ENCODE peak calls at places on chromosomes 16 and 17, in eight cellular contexts. One of them, this sample, is unnamed.

GRCh38 chr17:82031885-82032627 is 578 bp downstream of the RAC3 start:
- DNase-seq in B cell: no peak
- DNase-seq in brain microvascular endothelial cell: no peak
- DNase-seq in AG09319: no peak
- DNase-seq in omental fat pad: no peak
- DNase-seq in heart left ventricle: no peak
- DNase-seq in upper lobe of right lung: no peak
- DNase-seq in body of pancreas: peak; percentile 75
- DNase-seq in this sample: peak; percentile 78

GRCh38 chr16:54510619-54511018 is 224.0 kb upstream of the IRX3 start:
- DNase-seq in heart left ventricle: no peak
- DNase-seq in omental fat pad: no peak
- DNase-seq in AG09319: no peak
- DNase-seq in body of pancreas: no peak
- DNase-seq in brain microvascular endothelial cell: no peak
- DNase-seq in B cell: no peak
- DNase-seq in upper lobe of right lung: no peak
- DNase-seq in this sample: no peak

GRCh38 chr17:49944451-49944850 is 24.5 kb upstream of the DLX4 start:
- DNase-seq in omental fat pad: no peak
- DNase-seq in brain microvascular endothelial cell: no peak
- DNase-seq in B cell: no peak
- DNase-seq in body of pancreas: no peak
- DNase-seq in heart left ventricle: no peak
- DNase-seq in AG09319: no peak
- DNase-seq in upper lobe of right lung: no peak
- DNase-seq in this sample: no peak

GRCh38 chr16:76194621-76195015 is 82.6 kb upstream of the CNTNAP4 start:
- DNase-seq in AG09319: no peak
- DNase-seq in upper lobe of right lung: no peak
- DNase-seq in B cell: no peak
- DNase-seq in body of pancreas: peak; percentile 9
- DNase-seq in heart left ventricle: no peak
- DNase-seq in brain microvascular endothelial cell: no peak
- DNase-seq in omental fat pad: no peak
- DNase-seq in this sample: no peak

GRCh38 chr16:87550510-87550961 is 51.8 kb upstream of the JPH3 start:
- DNase-seq in heart left ventricle: peak; percentile 46
- DNase-seq in B cell: peak; percentile 45
- DNase-seq in omental fat pad: no peak
- DNase-seq in AG09319: no peak
- DNase-seq in brain microvascular endothelial cell: no peak
- DNase-seq in upper lobe of right lung: peak; percentile 75
- DNase-seq in body of pancreas: peak; percentile 53
- DNase-seq in this sample: peak; percentile 88

GRCh38 chr16:17409894-17410293 is 60.9 kb downstream of the XYLT1 start:
- DNase-seq in B cell: no peak
- DNase-seq in body of pancreas: no peak
- DNase-seq in brain microvascular endothelial cell: no peak
- DNase-seq in heart left ventricle: no peak
- DNase-seq in omental fat pad: no peak
- DNase-seq in upper lobe of right lung: no peak
- DNase-seq in AG09319: no peak
- DNase-seq in this sample: no peak

GRCh38 chr16:13138528-13138927 is 237.1 kb downstream of the SHISA9 start:
- DNase-seq in body of pancreas: no peak
- DNase-seq in upper lobe of right lung: no peak
- DNase-seq in B cell: no peak
- DNase-seq in AG09319: no peak
- DNase-seq in heart left ventricle: no peak
- DNase-seq in brain microvascular endothelial cell: no peak
- DNase-seq in omental fat pad: no peak
- DNase-seq in this sample: no peak

GRCh38 chr17:31522987-31523495 is 131.6 kb downstream of the RAB11FIP4 start:
- DNase-seq in AG09319: no peak
- DNase-seq in B cell: no peak
- DNase-seq in omental fat pad: no peak
- DNase-seq in brain microvascular endothelial cell: no peak
- DNase-seq in body of pancreas: no peak
- DNase-seq in upper lobe of right lung: no peak
- DNase-seq in heart left ventricle: no peak
- DNase-seq in this sample: no peak

GRCh38 chr16:50310308-50311133 is 44.2 kb downstream of the ADCY7 start:
- DNase-seq in heart left ventricle: no peak
- DNase-seq in omental fat pad: no peak
- DNase-seq in B cell: no peak
- DNase-seq in AG09319: no peak
- DNase-seq in upper lobe of right lung: no peak
- DNase-seq in brain microvascular endothelial cell: no peak
- DNase-seq in body of pancreas: no peak
- DNase-seq in this sample: peak; percentile 26

GRCh38 chr17:59521465-59522126 is 43.8 kb upstream of the DHX40 start:
- DNase-seq in B cell: peak; percentile 46
- DNase-seq in heart left ventricle: peak; percentile 46
- DNase-seq in omental fat pad: no peak
- DNase-seq in body of pancreas: peak; percentile 59
- DNase-seq in brain microvascular endothelial cell: peak; percentile 40
- DNase-seq in AG09319: no peak
- DNase-seq in upper lobe of right lung: no peak
- DNase-seq in this sample: peak; percentile 77

GRCh38 chr17:41792835-41793748 is 6.6 kb upstream of the JUP start:
- DNase-seq in heart left ventricle: peak; percentile 75
- DNase-seq in omental fat pad: no peak
- DNase-seq in upper lobe of right lung: peak; percentile 80
- DNase-seq in body of pancreas: peak; percentile 74
- DNase-seq in B cell: no peak
- DNase-seq in brain microvascular endothelial cell: peak; percentile 59
- DNase-seq in AG09319: no peak
- DNase-seq in this sample: no peak

GRCh38 chr16:84532299-84532724 is 27.9 kb upstream of the MEAK7 start:
- DNase-seq in body of pancreas: peak; percentile 31
- DNase-seq in B cell: no peak
- DNase-seq in brain microvascular endothelial cell: peak; percentile 77
- DNase-seq in omental fat pad: no peak
- DNase-seq in AG09319: peak; percentile 94
- DNase-seq in upper lobe of right lung: no peak
- DNase-seq in heart left ventricle: peak; percentile 68
- DNase-seq in this sample: no peak

GRCh38 chr16:63311313-63311712 is 1275.1 kb upstream of the CDH8 start:
- DNase-seq in brain microvascular endothelial cell: no peak
- DNase-seq in heart left ventricle: no peak
- DNase-seq in AG09319: no peak
- DNase-seq in B cell: no peak
- DNase-seq in body of pancreas: no peak
- DNase-seq in upper lobe of right lung: no peak
- DNase-seq in omental fat pad: no peak
- DNase-seq in this sample: no peak

GRCh38 chr17:73283841-73284282 is 22.2 kb upstream of the CPSF4L start:
- DNase-seq in heart left ventricle: peak; percentile 49
- DNase-seq in brain microvascular endothelial cell: no peak
- DNase-seq in B cell: no peak
- DNase-seq in omental fat pad: no peak
- DNase-seq in AG09319: no peak
- DNase-seq in body of pancreas: no peak
- DNase-seq in upper lobe of right lung: no peak
- DNase-seq in this sample: no peak

GRCh38 chr17:8740486-8740885 is 4.2 kb downstream of the CCDC42 start:
- DNase-seq in AG09319: no peak
- DNase-seq in B cell: peak; percentile 58
- DNase-seq in omental fat pad: no peak
- DNase-seq in upper lobe of right lung: no peak
- DNase-seq in heart left ventricle: no peak
- DNase-seq in brain microvascular endothelial cell: no peak
- DNase-seq in body of pancreas: no peak
- DNase-seq in this sample: no peak

GRCh38 chr16:89697161-89697615 is 4.3 kb downstream of the SPATA2L start:
- DNase-seq in omental fat pad: no peak
- DNase-seq in upper lobe of right lung: no peak
- DNase-seq in heart left ventricle: no peak
- DNase-seq in brain microvascular endothelial cell: no peak
- DNase-seq in B cell: no peak
- DNase-seq in body of pancreas: peak; percentile 61
- DNase-seq in AG09319: no peak
- DNase-seq in this sample: no peak

GRCh38 chr16:17470002-17470870 is 524 bp downstream of the XYLT1 start:
- DNase-seq in AG09319: no peak
- DNase-seq in upper lobe of right lung: no peak
- DNase-seq in heart left ventricle: no peak
- DNase-seq in B cell: no peak
- DNase-seq in omental fat pad: no peak
- DNase-seq in body of pancreas: peak; percentile 26
- DNase-seq in brain microvascular endothelial cell: no peak
- DNase-seq in this sample: no peak

GRCh38 chr17:72710834-72711233 is 381.7 kb downstream of the SLC39A11 start:
- DNase-seq in brain microvascular endothelial cell: no peak
- DNase-seq in AG09319: no peak
- DNase-seq in heart left ventricle: no peak
- DNase-seq in upper lobe of right lung: no peak
- DNase-seq in B cell: no peak
- DNase-seq in body of pancreas: no peak
- DNase-seq in omental fat pad: no peak
- DNase-seq in this sample: no peak

DNA sequence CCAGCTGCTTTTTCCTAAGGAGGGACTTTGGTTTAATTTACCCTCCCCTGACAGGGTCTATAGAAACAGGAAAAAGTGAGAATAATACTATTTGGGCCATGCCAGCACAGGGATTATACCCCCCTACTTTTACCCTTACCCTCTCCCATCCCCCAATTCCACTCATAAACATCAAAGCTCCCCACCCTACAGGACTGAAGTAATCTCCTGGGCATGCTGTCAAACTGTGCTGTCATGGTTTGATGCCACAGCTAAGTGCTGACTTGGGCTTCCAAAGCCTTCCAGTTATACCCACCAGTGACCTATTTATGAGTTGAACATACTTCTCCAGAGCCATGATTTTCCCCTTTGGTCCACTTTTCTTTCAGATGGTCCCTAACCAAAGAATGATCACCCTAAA is 12.8 kb downstream of the PHF12 start:
- DNase-seq in brain microvascular endothelial cell: no peak
- DNase-seq in AG09319: no peak
- DNase-seq in body of pancreas: no peak
- DNase-seq in heart left ventricle: peak; percentile 60
- DNase-seq in B cell: no peak
- DNase-seq in omental fat pad: no peak
- DNase-seq in upper lobe of right lung: no peak
- DNase-seq in this sample: no peak
- TF ChIP-seq CTCF in brain microvascular endothelial cell: no peak
- TF ChIP-seq CTCF in AG09319: no peak
- TF ChIP-seq CTCF in body of pancreas: no peak
- TF ChIP-seq CTCF in heart left ventricle: no peak
- TF ChIP-seq CTCF in B cell: no peak
- TF ChIP-seq CTCF in omental fat pad: no peak
- TF ChIP-seq CTCF in upper lobe of right lung: no peak
- TF ChIP-seq CTCF in this sample: no peak

GRCh38 chr17:38544839-38545209 is 60.9 kb downstream of the SRCIN1 start:
- DNase-seq in B cell: no peak
- DNase-seq in brain microvascular endothelial cell: no peak
- DNase-seq in heart left ventricle: no peak
- DNase-seq in omental fat pad: no peak
- DNase-seq in upper lobe of right lung: no peak
- DNase-seq in body of pancreas: no peak
- DNase-seq in AG09319: no peak
- DNase-seq in this sample: no peak
- TF ChIP-seq CTCF in B cell: no peak
- TF ChIP-seq CTCF in brain microvascular endothelial cell: no peak
- TF ChIP-seq CTCF in heart left ventricle: no peak
- TF ChIP-seq CTCF in omental fat pad: no peak
- TF ChIP-seq CTCF in upper lobe of right lung: no peak
- TF ChIP-seq CTCF in body of pancreas: no peak
- TF ChIP-seq CTCF in AG09319: no peak
- TF ChIP-seq CTCF in this sample: no peak

DNA sequence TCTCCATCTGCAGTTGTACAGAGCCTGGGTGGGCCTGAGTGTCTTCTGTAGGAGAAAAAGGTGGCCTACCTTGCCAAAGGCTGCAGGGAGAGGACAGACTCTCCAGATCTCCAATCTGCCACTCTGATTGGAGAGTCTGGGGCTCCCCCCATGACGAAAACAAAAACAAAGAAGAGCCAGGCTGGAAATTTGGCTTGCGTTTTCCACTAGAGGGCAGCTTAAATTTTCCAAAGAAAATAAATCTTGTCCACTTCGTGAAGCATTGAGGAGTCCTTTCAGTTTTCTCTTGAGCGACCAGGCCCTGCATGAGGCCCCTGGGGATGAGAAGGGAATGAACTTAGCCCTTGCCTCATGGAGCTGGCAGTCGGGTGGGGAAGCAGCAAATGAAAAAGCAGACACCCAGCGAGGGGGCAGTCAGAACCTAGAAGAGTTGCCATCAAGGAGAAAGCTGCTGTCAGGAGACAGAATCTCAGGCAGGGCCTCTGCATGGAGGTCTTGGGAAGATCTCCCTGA is 8.2 kb upstream of the SHCBP1 start:
- DNase-seq in AG09319: peak; percentile 41
- DNase-seq in body of pancreas: no peak
- DNase-seq in brain microvascular endothelial cell: peak; percentile 41
- DNase-seq in heart left ventricle: no peak
- DNase-seq in upper lobe of right lung: no peak
- DNase-seq in B cell: no peak
- DNase-seq in omental fat pad: no peak
- DNase-seq in this sample: peak; percentile 41
- TF ChIP-seq CTCF in AG09319: peak; percentile 68
- TF ChIP-seq CTCF in body of pancreas: no peak
- TF ChIP-seq CTCF in brain microvascular endothelial cell: peak; percentile 71
- TF ChIP-seq CTCF in heart left ventricle: no peak
- TF ChIP-seq CTCF in upper lobe of right lung: peak; percentile 28
- TF ChIP-seq CTCF in B cell: no peak
- TF ChIP-seq CTCF in omental fat pad: no peak
- TF ChIP-seq CTCF in this sample: no peak

DNA sequence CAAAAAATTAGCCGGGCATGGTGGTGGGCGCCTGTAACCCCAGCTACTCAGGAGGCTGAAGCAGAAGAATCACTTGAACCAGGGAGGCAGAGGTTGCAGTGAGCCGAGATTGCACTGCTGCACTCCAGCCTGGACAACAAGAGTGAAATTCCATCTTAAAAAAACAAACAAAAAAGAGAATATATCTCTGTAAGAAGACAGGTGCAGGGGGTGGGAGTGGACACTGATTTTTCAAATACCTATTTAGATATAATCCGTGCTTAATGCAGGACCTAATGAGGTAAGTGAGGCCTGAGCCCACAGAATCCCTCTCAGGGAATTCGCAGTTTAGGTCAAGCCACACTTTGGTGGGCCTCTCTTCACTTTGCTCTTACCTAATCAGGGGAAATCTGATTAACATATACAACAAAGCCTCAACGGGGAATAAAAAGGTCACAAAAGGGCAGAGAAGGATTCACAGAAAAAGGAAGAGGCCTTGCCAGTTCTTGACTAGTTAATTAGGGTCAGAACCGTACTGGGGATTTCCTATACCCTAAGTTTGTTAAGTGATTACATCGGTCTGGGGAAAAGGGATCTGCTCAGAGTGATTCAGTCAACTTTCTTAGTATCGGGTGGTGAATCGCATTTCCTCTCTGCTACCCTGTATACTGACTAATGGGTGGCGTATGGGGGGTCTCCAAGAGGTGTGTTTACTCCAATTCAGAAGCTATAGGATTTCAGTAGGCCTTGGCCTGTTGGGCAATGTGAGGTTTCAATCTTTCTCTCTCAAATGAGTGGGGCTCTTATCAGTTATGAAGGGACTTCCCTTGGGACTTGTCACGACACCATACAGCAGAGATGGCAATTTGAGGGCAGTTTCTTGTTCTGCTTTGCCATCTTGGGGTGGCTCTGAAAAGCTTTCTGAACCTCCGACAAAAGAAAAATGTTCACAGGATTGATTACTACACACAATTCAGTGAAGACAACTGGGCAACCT is 1.9 kb upstream of the NFAT5 start:
- DNase-seq in omental fat pad: no peak
- DNase-seq in upper lobe of right lung: no peak
- DNase-seq in AG09319: no peak
- DNase-seq in B cell: peak; percentile 75
- DNase-seq in heart left ventricle: no peak
- DNase-seq in brain microvascular endothelial cell: peak; percentile 10
- DNase-seq in body of pancreas: no peak
- DNase-seq in this sample: peak; percentile 64
- TF ChIP-seq CTCF in omental fat pad: no peak
- TF ChIP-seq CTCF in upper lobe of right lung: no peak
- TF ChIP-seq CTCF in AG09319: no peak
- TF ChIP-seq CTCF in B cell: no peak
- TF ChIP-seq CTCF in heart left ventricle: no peak
- TF ChIP-seq CTCF in brain microvascular endothelial cell: no peak
- TF ChIP-seq CTCF in body of pancreas: no peak
- TF ChIP-seq CTCF in this sample: no peak